ENCODE peak calls at places on chromosomes 4 and X, in nine cellular contexts. V, M, L, N, P, F, B, R and G are unnamed samples.

GRCh38 chr4:168743576-168743975 is 246.7 kb downstream of the PALLD start:
- DNase-seq in P (peak), V (no peak), L (no peak), N (no peak), B (no peak), R (peak), M (no peak), F (no peak), G (no peak)

GRCh38 chr4:185987976-185988627 is 80.9 kb upstream of the TLR3 start:
- DNase-seq in B (no peak), N (no peak), P (peak), L (no peak), V (no peak), R (peak), F (no peak), M (peak), G (no peak)

GRCh38 chrX:69539437-69539836 is 35.3 kb downstream of the NALF2 start:
- DNase-seq in N (no peak), B (no peak), F (no peak), M (no peak), V (no peak), P (no peak), L (no peak), R (no peak), G (no peak)

GRCh38 chr4:61772116-61772515 is 572.0 kb downstream of the ADGRL3 start:
- DNase-seq in R (peak), P (no peak), L (no peak), V (no peak), N (no peak), B (no peak), M (no peak), F (peak), G (no peak)

GRCh38 chrX:140050906-140051305 is 85.6 kb upstream of the CXorf66 start:
- DNase-seq in M (peak), L (no peak), F (peak), V (no peak), P (no peak), N (no peak), B (no peak), R (peak), G (no peak)

GRCh38 chr4:1494416-1495315 is 88.4 kb upstream of the NKX1-1 start:
- DNase-seq in R (no peak), V (no peak), L (no peak), F (no peak), N (no peak), B (no peak), M (no peak), P (no peak), G (peak)

GRCh38 chr4:67229148-67229547 is 316.2 kb downstream of the CENPC start:
- DNase-seq in P (no peak), M (no peak), R (no peak), N (no peak), F (no peak), V (no peak), L (no peak), B (no peak), G (no peak)

GRCh38 chrX:50407976-50408375 is 62.6 kb downstream of the DGKK start:
- DNase-seq in N (no peak), R (no peak), M (no peak), V (no peak), L (no peak), B (no peak), P (no peak), F (no peak), G (no peak)

GRCh38 chr4:91837608-91838029 is 466.1 kb upstream of the GRID2 start:
- DNase-seq in L (no peak), F (peak), M (no peak), N (no peak), R (peak), V (no peak), B (no peak), P (no peak), G (no peak)

GRCh38 chr4:185396724-185397402 is at the start of gene ANKRD37:
- DNase-seq in B (no peak), R (peak), M (peak), N (no peak), P (peak), F (no peak), L (peak), V (no peak), G (no peak)

GRCh38 chr4:121484633-121485032 is 103.8 kb upstream of the QRFPR start:
- DNase-seq in P (peak), M (peak), R (peak), F (peak), B (peak), V (no peak), L (peak), N (no peak), G (no peak)

GRCh38 chr4:76457885-76458284 is 22.9 kb downstream of the SHROOM3 start:
- DNase-seq in N (no peak), L (no peak), M (no peak), B (no peak), P (no peak), F (peak), V (no peak), R (peak), G (no peak)

GRCh38 chr4:90118547-90119211 is 8.5 kb upstream of the CCSER1 start:
- DNase-seq in P (no peak), R (no peak), L (no peak), F (no peak), V (no peak), N (no peak), B (peak), M (no peak), G (no peak)

GRCh38 chr4:105191621-105192210 is 45.0 kb downstream of the TET2 start:
- DNase-seq in B (peak), N (no peak), M (peak), P (no peak), F (no peak), V (no peak), L (no peak), R (peak), G (no peak)

GRCh38 chrX:340641-341423 is 22.2 kb upstream of the GTPBP6 start:
- DNase-seq in L (no peak), F (no peak), M (no peak), P (no peak), N (no peak), B (no peak), R (no peak), V (no peak), G (no peak)

GRCh38 chrX:80026116-80026515 is 11.6 kb downstream of the TBX22 start:
- DNase-seq in V (no peak), R (no peak), F (no peak), P (no peak), B (no peak), M (no peak), L (no peak), N (no peak), G (no peak)

GRCh38 chrX:37712458-37712857 is 26.9 kb downstream of the XK start:
- DNase-seq in M (peak), V (no peak), F (no peak), N (no peak), R (peak), L (no peak), P (no peak), B (no peak), G (no peak)